ENCODE peak calls at places on chromosomes 16 and 17, in eight cellular contexts. P, K, B, A, H, Z, D and R are unnamed samples.

GRCh38 chr17:30340957-30341356 is 7.1 kb upstream of the TMIGD1 start:
- DNase-seq in P (no peak), Z (no peak), H (no peak), D (no peak), A (no peak), K (no peak), B (no peak), R (no peak)

GRCh38 chr16:88200896-88201185 is 181.9 kb upstream of the ZNF469 start:
- DNase-seq in P (no peak), H (no peak), K (no peak), D (no peak), Z (no peak), A (no peak), B (no peak), R (no peak)

GRCh38 chr16:10552998-10553491 is 27.4 kb downstream of the EMP2 start:
- DNase-seq in Z (no peak), A (no peak), P (no peak), H (peak), K (no peak), D (no peak), B (peak), R (no peak)

GRCh38 chr16:4147236-4147635 is 31.0 kb upstream of the ADCY9 start:
- DNase-seq in B (no peak), A (no peak), H (no peak), K (no peak), D (no peak), Z (no peak), P (no peak), R (peak)

GRCh38 chr17:65434878-65435277 is 126.6 kb downstream of the AXIN2 start:
- DNase-seq in K (no peak), P (no peak), Z (no peak), D (no peak), B (no peak), A (peak), H (no peak), R (no peak)

GRCh38 chr17:53150101-53150698 is 672.5 kb upstream of the KIF2B start:
- DNase-seq in B (no peak), A (no peak), H (no peak), Z (no peak), K (no peak), D (no peak), P (peak), R (no peak)

GRCh38 chr16:62038646-62039045 is 2.4 kb upstream of the CDH8 start:
- DNase-seq in B (no peak), K (no peak), A (no peak), D (no peak), Z (no peak), H (no peak), P (no peak), R (no peak)

GRCh38 chr16:58032710-58033293 is 7.2 kb downstream of the MMP15 start:
- DNase-seq in B (no peak), D (peak), H (no peak), Z (no peak), P (no peak), A (no peak), K (no peak), R (no peak)

GRCh38 chr16:56107944-56108583 is 83.2 kb upstream of the GNAO1 start:
- DNase-seq in H (no peak), P (no peak), B (no peak), K (no peak), Z (no peak), D (peak), A (no peak), R (no peak)

GRCh38 chr17:73773702-73774101 is 129.5 kb upstream of the SDK2 start:
- DNase-seq in P (no peak), Z (no peak), H (no peak), K (no peak), A (peak), D (no peak), B (no peak), R (no peak)

GRCh38 chr17:61757168-61757567 is 106.2 kb downstream of the BRIP1 start:
- DNase-seq in P (no peak), D (no peak), H (no peak), B (no peak), Z (no peak), K (no peak), A (no peak), R (no peak)

GRCh38 chr16:49000594-49000993 is 281.0 kb downstream of the CBLN1 start:
- DNase-seq in D (no peak), Z (no peak), H (no peak), K (no peak), B (no peak), A (no peak), P (no peak), R (no peak)

GRCh38 chr16:2035431-2036199 is 8.9 kb downstream of the NHERF2 start:
- DNase-seq in A (peak), K (no peak), Z (peak), P (peak), D (no peak), H (no peak), B (peak), R (peak)

GRCh38 chr16:76653390-76654026 is 376.3 kb downstream of the CNTNAP4 start:
- DNase-seq in P (peak), A (peak), H (no peak), K (no peak), B (no peak), Z (peak), D (peak), R (no peak)

GRCh38 chr17:48671697-48672171 is 45.6 kb upstream of the HOXB9 start:
- DNase-seq in K (peak), D (peak), A (peak), Z (peak), P (peak), H (peak), B (peak), R (peak)

GRCh38 chr17:73261952-73262675 is 434 bp upstream of the CPSF4L start:
- DNase-seq in H (no peak), Z (no peak), P (no peak), K (no peak), D (peak), A (no peak), B (no peak), R (peak)

GRCh38 chr17:31696184-31696602 is 162.9 kb downstream of the COPRS start:
- DNase-seq in H (no peak), K (no peak), P (peak), B (peak), A (peak), D (no peak), Z (peak), R (peak)

GRCh38 chr17:47694018-47694817 is at the start of gene TBKBP1:
- DNase-seq in Z (peak), K (no peak), A (no peak), P (peak), H (no peak), B (peak), D (peak), R (peak)

GRCh38 chr17:17609121-17609520 is 17.6 kb upstream of the PEMT start:
- DNase-seq in D (no peak), B (no peak), Z (no peak), K (no peak), A (peak), P (no peak), H (no peak), R (no peak)

GRCh38 chr16:68985855-68986254 is 119.6 kb upstream of the HAS3 start:
- DNase-seq in Z (peak), H (no peak), D (no peak), K (no peak), P (peak), A (no peak), B (no peak), R (no peak)

GRCh38 chr16:57649443-57649751 is 18.7 kb upstream of the ADGRG3 start:
- DNase-seq in K (no peak), A (no peak), P (no peak), H (no peak), D (no peak), Z (no peak), B (no peak), R (no peak)

GRCh38 chr17:49349535-49349934 is 12.5 kb downstream of the ZNF652 start:
- DNase-seq in D (no peak), P (no peak), A (no peak), B (no peak), Z (no peak), K (no peak), H (no peak), R (no peak)

GRCh38 chr16:48535831-48536599 is 74.0 kb downstream of the N4BP1 start:
- DNase-seq in B (peak), K (no peak), H (no peak), Z (peak), D (no peak), P (no peak), A (peak), R (peak)

GRCh38 chr16:87733190-87733589 is 32.6 kb downstream of the KLHDC4 start:
- DNase-seq in H (no peak), A (no peak), Z (no peak), K (no peak), P (no peak), B (no peak), D (no peak), R (no peak)

GRCh38 chr16:73152731-73153130 is 104.8 kb upstream of the ZFHX3 start:
- DNase-seq in B (no peak), H (no peak), D (no peak), K (no peak), Z (no peak), P (no peak), A (no peak), R (no peak)

GRCh38 chr16:22192261-22193133 is 13.6 kb upstream of the EEF2K start:
- DNase-seq in D (peak), A (no peak), B (peak), H (peak), Z (peak), P (peak), K (peak), R (peak)

GRCh38 chr16:56195151-56195550 is 3.9 kb downstream of the GNAO1 start:
- DNase-seq in P (no peak), D (peak), Z (no peak), B (no peak), A (no peak), H (no peak), K (no peak), R (no peak)

GRCh38 chr17:49556183-49556943 is 19.3 kb upstream of the NXPH3 start:
- DNase-seq in H (peak), P (peak), Z (peak), K (peak), A (peak), B (peak), D (peak), R (peak)

GRCh38 chr16:81703177-81704155 is 75.6 kb upstream of the PLCG2 start:
- DNase-seq in D (no peak), A (peak), P (peak), H (no peak), Z (peak), B (no peak), K (no peak), R (peak)

GRCh38 chr16:1049113-1049975 is 23.2 kb upstream of the SSTR5 start:
- DNase-seq in D (no peak), H (no peak), A (no peak), P (no peak), K (no peak), B (no peak), Z (no peak), R (no peak)

GRCh38 chr16:28090646-28091377 is 27.3 kb upstream of the GSG1L start:
- DNase-seq in D (no peak), K (no peak), Z (peak), H (no peak), B (no peak), A (peak), P (peak), R (peak)

GRCh38 chr17:77394540-77395295 is 253.9 kb downstream of the SEC14L1 start:
- DNase-seq in P (no peak), A (no peak), Z (no peak), H (no peak), D (no peak), B (no peak), K (no peak), R (no peak)